ENCODE peak calls at places on chromosome 6, in four cellular contexts. C is GM12878, I is A549, P is K562. A is an unnamed sample.
A peak's percentile ranks its signal among the peaks of the same experiment; 100 is the strongest.

GRCh38 chr6:112289039-112289566 is 34.7 kb upstream of the LAMA4 start:
- DNase-seq in C (no peak), I (no peak), P (no peak), A (peak; percentile 96)

GRCh38 chr6:73732845-73733675 is 37.1 kb downstream of the CD109 start:
- DNase-seq in C (peak; percentile 31), I (peak; percentile 25), P (peak; percentile 64), A (peak; percentile 78)

GRCh38 chr6:16985484-16986284 is 116.2 kb upstream of the STMND1 start:
- DNase-seq in C (no peak), I (no peak), P (no peak), A (peak; percentile 88)

GRCh38 chr6:22152871-22153270 is 144.0 kb downstream of the PRL start:
- DNase-seq in C (no peak), I (no peak), P (no peak), A (no peak)

GRCh38 chr6:10424005-10424404 is 9.1 kb upstream of the TFAP2A start:
- DNase-seq in C (no peak), I (no peak), P (no peak), A (no peak)

GRCh38 chr6:155778336-155778735 is 322.7 kb upstream of the NOX3 start:
- DNase-seq in C (no peak), I (no peak), P (no peak), A (no peak)

GRCh38 chr6:15937582-15937981 is 191.3 kb upstream of the MYLIP start:
- DNase-seq in C (no peak), I (no peak), P (no peak), A (no peak)

GRCh38 chr6:79048611-79049010 is 29.4 kb downstream of the PHIP start:
- DNase-seq in C (no peak), I (peak; percentile 5), P (peak; percentile 24), A (peak; percentile 31)

GRCh38 chr6:53734473-53735299 is 60.1 kb upstream of the LRRC1 start:
- DNase-seq in C (peak; percentile 26), I (peak; percentile 56), P (peak; percentile 20), A (peak; percentile 78)

GRCh38 chr6:124069230-124069815 is 265.7 kb downstream of the NKAIN2 start:
- DNase-seq in C (no peak), I (no peak), P (no peak), A (no peak)

DNA sequence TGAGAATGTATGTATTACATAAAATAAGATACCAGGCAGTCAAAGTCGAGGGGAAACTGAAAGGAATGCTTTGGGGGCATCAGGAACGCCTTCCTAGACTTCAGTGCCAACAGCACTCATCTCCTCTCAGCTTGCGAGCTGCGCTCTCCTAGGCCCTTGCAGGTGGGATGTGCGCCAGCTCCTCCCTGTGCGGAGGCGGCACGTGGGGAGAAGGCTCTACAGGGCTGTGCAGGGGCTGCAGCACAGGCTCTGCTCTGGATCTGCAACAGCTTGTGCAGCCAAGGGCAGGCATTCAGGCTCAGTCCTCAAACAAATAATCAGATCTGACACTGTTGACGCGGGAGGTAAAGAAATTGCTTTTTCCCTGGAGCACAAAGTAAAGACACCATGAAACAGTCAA is 144.8 kb downstream of the TTLL2 start:
- DNase-seq in C (no peak), I (no peak), P (no peak), A (no peak)
- TF ChIP-seq ELK1 in C (no peak), I (no peak), P (no peak), A (no peak)

DNA sequence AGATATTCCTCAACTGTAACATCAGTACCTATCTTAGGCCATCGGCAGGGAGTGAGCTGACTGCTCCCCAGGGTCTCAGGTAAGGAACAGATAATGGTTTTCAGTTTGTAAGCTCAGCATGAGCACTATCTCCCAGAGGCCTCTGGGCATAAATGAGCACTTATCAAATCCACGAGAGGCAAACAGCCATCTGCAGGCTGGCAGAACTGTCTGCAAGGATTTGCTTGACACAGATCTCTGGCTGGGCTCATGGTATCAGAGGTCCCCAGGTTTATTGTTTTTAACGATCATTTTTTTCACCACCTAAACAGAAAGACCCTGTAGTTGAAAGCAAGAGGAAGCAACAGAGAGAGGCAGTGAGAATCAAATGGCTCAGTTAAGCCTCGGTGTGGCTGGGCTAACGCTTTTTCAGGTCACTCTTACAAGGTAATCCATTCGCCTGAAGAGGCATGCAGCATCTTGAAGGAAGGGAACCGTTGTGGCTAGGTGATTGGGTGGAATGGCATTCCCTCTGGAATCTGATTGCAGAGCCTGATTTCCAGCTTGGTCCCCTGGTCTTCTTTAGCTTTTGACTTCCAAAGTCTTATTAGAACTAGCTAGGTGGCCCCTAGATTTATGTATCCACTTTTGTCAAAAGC is 116.0 kb downstream of the LY86 start:
- DNase-seq in C (no peak), I (no peak), P (peak; percentile 50), A (no peak)
- TF ChIP-seq USF2 in C (no peak), I (no peak), P (no peak), A (no peak)

GRCh38 chr6:158895661-158896060 is 76.5 kb upstream of the EZR start:
- DNase-seq in C (no peak), I (no peak), P (no peak), A (no peak)

GRCh38 chr6:158897236-158897635 is 78.1 kb upstream of the EZR start:
- DNase-seq in C (no peak), I (no peak), P (no peak), A (no peak)

GRCh38 chr6:158892266-158892665 is 73.1 kb upstream of the EZR start:
- DNase-seq in C (no peak), I (no peak), P (no peak), A (no peak)

DNA sequence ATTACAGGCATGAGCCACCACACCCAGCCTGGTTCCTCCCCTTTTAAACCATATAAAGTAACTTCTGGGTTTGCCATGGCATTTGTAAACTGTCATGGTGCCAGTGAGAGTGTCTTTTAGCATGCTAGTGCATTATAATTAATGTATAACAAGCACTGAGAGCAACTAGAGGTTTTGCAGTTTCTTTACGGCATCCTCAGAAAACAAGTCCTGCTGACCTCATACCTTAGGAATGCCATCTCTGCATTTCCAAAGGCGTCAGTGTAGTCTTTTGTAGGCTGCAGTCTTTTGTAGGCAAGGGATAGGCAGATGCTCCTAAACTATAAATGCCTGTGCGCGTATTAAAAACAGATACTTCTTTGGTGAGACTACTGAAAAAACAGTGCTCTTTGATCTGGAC is 75.0 kb upstream of the EZR start:
- DNase-seq in C (no peak), I (peak; percentile 62), P (no peak), A (peak; percentile 90)
- TF ChIP-seq ELK1 in C (no peak), I (no peak), P (no peak), A (no peak)

DNA sequence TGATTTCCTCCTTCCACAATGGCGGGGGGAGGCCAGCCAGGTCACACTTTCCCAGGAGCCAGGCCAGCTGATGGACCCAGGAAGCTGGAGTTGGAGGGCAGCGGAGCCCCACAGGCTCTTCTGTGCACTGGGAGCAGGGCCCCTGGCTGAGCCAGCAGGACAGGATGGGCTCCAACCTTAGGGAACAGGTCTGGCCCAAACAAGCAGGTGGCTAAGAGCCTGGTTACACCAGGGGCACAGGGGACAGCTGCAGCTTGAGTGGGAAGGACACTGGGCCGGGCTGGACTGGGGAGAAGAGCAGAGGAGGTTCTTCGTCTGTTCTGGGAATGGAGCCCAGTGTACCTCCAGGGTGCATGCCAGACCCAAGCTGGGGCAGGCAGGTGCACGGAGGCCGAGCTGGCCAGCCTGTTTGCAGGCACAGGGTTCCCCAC is 102.3 kb downstream of the DLL1 start:
- DNase-seq in C (no peak), I (no peak), P (no peak), A (no peak)
- TF ChIP-seq USF2 in C (no peak), I (no peak), P (no peak), A (no peak)

A was measured in IMR-90.